ENCODE peak calls at places on chromosomes 16 and 17, in eight cellular contexts. E is GM23338; K is esophagus squamous epithelium; T is PC-9; D is esophagus muscularis mucosa; Q is CD4-positive, alpha-beta memory T cell; Z is heart left ventricle; F is thoracic aorta. I is an unnamed sample.

GRCh38 chr16:66894948-66895696 is 14.8 kb downstream of the PDP2 start:
- DNase-seq in Z (peak; percentile 70), Q (peak; percentile 61), E (peak; percentile 79), D (no peak), T (no peak), F (no peak), K (peak; percentile 6), I (peak; percentile 75)

GRCh38 chr17:73954981-73955380 is 248.5 kb upstream of the RPL38 start:
- DNase-seq in K (no peak), E (no peak), T (no peak), Q (no peak), F (no peak), D (no peak), Z (no peak), I (no peak)

GRCh38 chr16:53504161-53504663 is 1.2 kb upstream of the AKTIP start:
- DNase-seq in Q (peak; percentile 56), Z (peak; percentile 68), E (peak; percentile 7), T (no peak), K (no peak), F (peak; percentile 47), D (peak; percentile 92), I (peak; percentile 43)

GRCh38 chr16:4538386-4539235 is at the start of gene CDIP1:
- DNase-seq in D (peak; percentile 100), Q (peak; percentile 94), E (peak; percentile 99), K (peak; percentile 78), T (peak; percentile 85), F (peak; percentile 91), Z (peak; percentile 96), I (peak; percentile 98)

GRCh38 chr17:31722251-31723056 is 136.6 kb downstream of the COPRS start:
- DNase-seq in D (no peak), Z (peak; percentile 53), T (no peak), K (no peak), F (peak; percentile 19), Q (no peak), E (no peak), I (no peak)

GRCh38 chr16:81831722-81832126 is 52.6 kb downstream of the PLCG2 start:
- DNase-seq in D (no peak), F (no peak), Z (peak; percentile 36), Q (no peak), K (peak; percentile 48), E (peak; percentile 34), T (no peak), I (no peak)

GRCh38 chr17:32794533-32795246 is 82.2 kb downstream of the MYO1D start:
- DNase-seq in D (no peak), Q (no peak), E (peak; percentile 25), K (no peak), T (no peak), F (no peak), Z (no peak), I (peak; percentile 72)

GRCh38 chr16:556479-557173 is 3.6 kb upstream of the PRR35 start:
- DNase-seq in F (no peak), D (no peak), T (no peak), Z (no peak), Q (no peak), K (no peak), E (no peak), I (no peak)

GRCh38 chr16:75424096-75424762 is 9.1 kb downstream of the CFDP1 start:
- DNase-seq in Z (no peak), F (no peak), K (no peak), E (no peak), Q (no peak), D (no peak), T (no peak), I (no peak)

GRCh38 chr16:85145734-85146531 is 33.7 kb upstream of the CIBAR2 start:
- DNase-seq in Z (peak; percentile 10), D (no peak), K (no peak), F (no peak), Q (no peak), E (no peak), T (no peak), I (no peak)

GRCh38 chr17:65173284-65173793 is 36.2 kb downstream of the RGS9 start:
- DNase-seq in T (no peak), E (peak; percentile 24), F (no peak), Z (peak; percentile 13), Q (peak; percentile 88), K (no peak), D (no peak), I (peak; percentile 53)

GRCh38 chr17:38510424-38511125 is 82.3 kb downstream of the ARHGAP23 start:
- DNase-seq in D (no peak), K (no peak), T (no peak), F (no peak), Z (no peak), Q (no peak), E (peak; percentile 82), I (no peak)

GRCh38 chr17:20890338-20890737 is 152.5 kb downstream of the USP22 start:
- DNase-seq in D (no peak), F (no peak), E (no peak), Q (no peak), Z (no peak), T (no peak), K (no peak), I (no peak)

DNA sequence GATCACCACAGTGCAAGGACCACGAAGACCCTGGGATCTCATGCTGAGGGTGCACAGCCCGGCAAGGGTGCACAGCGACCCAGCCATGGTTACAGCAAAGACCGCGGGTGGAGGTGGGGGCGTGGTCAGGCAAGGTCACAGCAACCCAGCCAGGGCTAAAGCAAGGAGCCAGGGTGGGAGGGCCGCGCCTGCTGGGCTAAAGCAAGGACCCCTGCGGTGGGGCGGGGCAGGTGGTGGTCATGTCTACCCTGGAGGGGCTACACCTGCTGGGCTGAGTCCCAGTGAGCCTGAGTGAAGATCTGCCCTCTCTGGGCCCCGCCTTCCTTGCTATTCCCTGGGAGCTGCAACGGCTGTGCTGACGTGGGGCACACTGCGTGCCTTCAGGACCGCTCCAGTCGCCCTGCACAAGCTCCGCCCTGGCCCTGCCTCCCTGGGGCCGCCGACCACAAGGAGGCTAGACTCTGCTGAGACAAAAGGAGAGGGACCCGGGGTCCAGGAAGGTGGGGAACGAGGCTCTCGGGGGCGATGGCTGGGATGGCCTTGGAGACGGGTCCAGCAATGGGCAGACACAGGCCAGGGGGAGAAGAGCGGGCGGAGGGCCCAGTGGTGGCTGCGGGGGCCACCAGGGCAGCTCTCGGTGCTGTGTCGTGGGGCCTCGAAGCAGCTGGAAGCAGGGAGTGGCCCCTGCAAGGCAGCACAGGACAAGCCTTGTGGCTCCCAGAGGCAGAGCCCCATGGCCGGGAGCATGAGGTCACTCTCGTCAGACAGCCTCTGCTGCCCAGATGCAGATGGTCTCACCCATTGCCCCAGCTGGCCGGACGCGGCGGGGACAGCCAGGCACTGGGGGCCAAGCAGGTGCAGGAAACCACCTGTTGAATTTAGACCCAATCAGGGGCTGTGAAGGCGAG is 52.8 kb downstream of the CBFA2T3 start:
- DNase-seq in T (no peak), K (no peak), D (no peak), F (no peak), Z (no peak), E (peak; percentile 57), Q (no peak), I (no peak)
- H3K4me1 ChIP-seq in T (peaks cover 38% of the 10 kb centered on the region), K (peaks cover 56% of the 10 kb centered on the region), D (peaks cover 58% of the 10 kb centered on the region), F (peaks cover 34% of the 10 kb centered on the region), Z (peaks cover 10% of the 10 kb centered on the region), E (no peaks in the 10 kb centered on the region), Q (peaks cover 8% of the 10 kb centered on the region), I (no peaks in the 10 kb centered on the region)

GRCh38 chr16:23607740-23608139 is 11.6 kb upstream of the NDUFAB1 start:
- DNase-seq in Z (no peak), Q (no peak), D (no peak), T (no peak), E (no peak), K (no peak), F (no peak), I (no peak)
- H3K4me1 ChIP-seq in Z (no peaks in the 10 kb centered on the region), Q (no peaks in the 10 kb centered on the region), D (no peaks in the 10 kb centered on the region), T (no peaks in the 10 kb centered on the region), E (no peaks in the 10 kb centered on the region), K (no peaks in the 10 kb centered on the region), F (no peaks in the 10 kb centered on the region), I (no peaks in the 10 kb centered on the region)

GRCh38 chr17:81230043-81230820 is 7.5 kb upstream of the CEP131 start:
- DNase-seq in Q (no peak), K (no peak), E (peak; percentile 50), D (no peak), T (no peak), F (no peak), Z (no peak), I (no peak)
- H3K4me1 ChIP-seq in Q (peaks cover 5% of the 10 kb centered on the region), K (no peaks in the 10 kb centered on the region), E (no peaks in the 10 kb centered on the region), D (no peaks in the 10 kb centered on the region), T (no peaks in the 10 kb centered on the region), F (no peaks in the 10 kb centered on the region), Z (no peaks in the 10 kb centered on the region), I (no peaks in the 10 kb centered on the region)

GRCh38 chr16:8855972-8856371 is 12.8 kb downstream of the CARHSP1 start:
- DNase-seq in T (no peak), K (no peak), Q (no peak), E (no peak), Z (no peak), D (no peak), F (no peak), I (no peak)
- H3K4me1 ChIP-seq in T (peaks cover 10% of the 10 kb centered on the region), K (peaks cover 31% of the 10 kb centered on the region), Q (peaks cover 11% of the 10 kb centered on the region), E (peaks cover 9% of the 10 kb centered on the region), Z (no peaks in the 10 kb centered on the region), D (peaks cover 34% of the 10 kb centered on the region), F (no peaks in the 10 kb centered on the region), I (no peaks in the 10 kb centered on the region)

DNA sequence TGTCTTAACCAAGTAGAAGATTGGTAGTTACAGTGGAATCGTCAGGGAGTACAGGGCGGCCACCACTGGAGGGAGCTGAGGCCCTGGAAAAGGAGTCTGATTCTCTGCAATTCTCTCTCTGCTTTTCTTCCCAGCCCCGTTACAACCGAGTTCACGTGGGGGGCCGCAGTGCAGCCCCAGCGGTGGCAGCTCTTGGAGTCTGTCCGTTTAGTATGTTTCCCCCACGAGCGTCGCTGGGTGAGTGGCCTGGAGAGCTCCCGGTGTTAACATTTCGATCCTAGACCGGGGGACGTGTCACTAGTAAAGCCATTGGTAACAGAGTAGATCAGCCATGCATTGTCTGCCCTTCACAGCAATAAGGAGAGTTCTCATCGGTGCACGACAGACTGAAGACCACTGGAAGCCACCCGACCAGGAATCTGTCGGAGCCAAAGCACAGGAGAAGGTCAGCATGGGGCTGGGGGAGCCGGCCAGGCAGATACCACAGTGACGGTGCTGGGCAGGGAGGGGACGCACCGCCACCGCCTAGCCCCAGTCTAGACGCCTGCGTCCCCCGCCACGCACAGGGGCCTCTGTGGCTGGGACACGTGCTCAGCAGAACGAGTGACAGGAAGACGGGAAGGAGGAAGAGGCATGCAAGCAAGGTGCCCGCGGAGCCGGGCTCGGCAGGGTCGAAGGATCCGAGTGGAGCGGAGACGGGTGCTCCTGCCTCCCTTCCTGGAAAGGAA is 15.7 kb downstream of the SLC16A3 start:
- DNase-seq in T (no peak), D (no peak), Z (no peak), Q (no peak), E (no peak), F (no peak), K (no peak), I (no peak)
- H3K4me1 ChIP-seq in T (peaks cover 30% of the 10 kb centered on the region), D (peaks cover 60% of the 10 kb centered on the region), Z (peaks cover 42% of the 10 kb centered on the region), Q (peaks cover 38% of the 10 kb centered on the region), E (no peaks in the 10 kb centered on the region), F (peaks cover 55% of the 10 kb centered on the region), K (peaks cover 66% of the 10 kb centered on the region), I (peaks cover 14% of the 10 kb centered on the region)